ENCODE peak calls at places on chromosome 20, in nine cellular contexts. I, A, Y, J, B, G, T, V and H are unnamed samples.
A peak's percentile ranks its signal among the peaks of the same experiment; 100 is the strongest.

GRCh38 chr20:64155258-64156135 is 8.8 kb upstream of the MYT1 start:
- DNase-seq in I (no peak), A (no peak), Y (no peak), J (no peak), B (no peak), G (no peak), T (no peak), V (no peak), H (no peak)

GRCh38 chr20:60304026-60304590 is 345.9 kb downstream of the CDH26 start:
- DNase-seq in I (no peak), A (no peak), Y (no peak), J (no peak), B (no peak), G (no peak), T (no peak), V (no peak), H (no peak)

GRCh38 chr20:8018928-8019177 is 708 bp downstream of the TMX4 start:
- DNase-seq in I (no peak), A (no peak), Y (no peak), J (no peak), B (peak; percentile 66), G (no peak), T (no peak), V (no peak), H (no peak)

GRCh38 chr20:52049001-52049731 is 142.4 kb downstream of the ZFP64 start:
- DNase-seq in I (no peak), A (no peak), Y (no peak), J (no peak), B (no peak), G (no peak), T (no peak), V (no peak), H (no peak)

GRCh38 chr20:16761305-16761829 is 13.2 kb downstream of the OTOR start:
- DNase-seq in I (no peak), A (peak; percentile 59), Y (peak; percentile 24), J (peak; percentile 73), B (peak; percentile 50), G (peak; percentile 45), T (peak; percentile 70), V (peak; percentile 71), H (peak; percentile 18)

GRCh38 chr20:4894981-4895381 is 106.3 kb downstream of the SLC23A2 start:
- DNase-seq in I (no peak), A (no peak), Y (no peak), J (peak; percentile 29), B (no peak), G (no peak), T (no peak), V (no peak), H (no peak)

GRCh38 chr20:57047281-57048026 is 219.0 kb downstream of the BMP7 start:
- DNase-seq in I (peak; percentile 67), A (peak; percentile 78), Y (no peak), J (peak; percentile 5), B (no peak), G (no peak), T (no peak), V (peak; percentile 57), H (no peak)

GRCh38 chr20:37758332-37758731 is 64.5 kb downstream of the CTNNBL1 start:
- DNase-seq in I (no peak), A (no peak), Y (no peak), J (no peak), B (no peak), G (no peak), T (no peak), V (peak; percentile 19), H (no peak)

GRCh38 chr20:12173333-12173732 is 255.6 kb downstream of the BTBD3 start:
- DNase-seq in I (no peak), A (no peak), Y (no peak), J (no peak), B (no peak), G (no peak), T (no peak), V (no peak), H (no peak)